ENCODE peak calls at places on chromosomes 7 and 10, in four cellular contexts. One of them, this sample, is unnamed.

GRCh38 chr7:77800730-77801129 is 2.2 kb downstream of the PHTF2 start:
- DNase-seq in kidney epithelial cell: no peak
- DNase-seq in OCI-LY7: no peak
- DNase-seq in A673: no peak
- DNase-seq in this sample: no peak

GRCh38 chr10:35011771-35012191 is 78.4 kb downstream of the CUL2 start:
- DNase-seq in kidney epithelial cell: no peak
- DNase-seq in A673: no peak
- DNase-seq in OCI-LY7: no peak
- DNase-seq in this sample: no peak

GRCh38 chr7:18189495-18190126 is 162.0 kb upstream of the PRPS1L1 start:
- DNase-seq in A673: no peak
- DNase-seq in kidney epithelial cell: no peak
- DNase-seq in OCI-LY7: no peak
- DNase-seq in this sample: no peak

GRCh38 chr10:10209152-10209551 is 808.5 kb upstream of the CELF2 start:
- DNase-seq in A673: no peak
- DNase-seq in kidney epithelial cell: peak
- DNase-seq in OCI-LY7: peak
- DNase-seq in this sample: peak

GRCh38 chr7:69254643-69255042 is 343.6 kb upstream of the AUTS2 start:
- DNase-seq in OCI-LY7: no peak
- DNase-seq in A673: no peak
- DNase-seq in kidney epithelial cell: no peak
- DNase-seq in this sample: no peak

GRCh38 chr7:105932835-105933477 is 30.1 kb upstream of the CDHR3 start:
- DNase-seq in A673: peak
- DNase-seq in OCI-LY7: no peak
- DNase-seq in kidney epithelial cell: no peak
- DNase-seq in this sample: peak

GRCh38 chr10:93379366-93380042 is 102.6 kb downstream of the MYOF start:
- DNase-seq in OCI-LY7: no peak
- DNase-seq in A673: peak
- DNase-seq in kidney epithelial cell: no peak
- DNase-seq in this sample: no peak

GRCh38 chr7:43873300-43873699 is 4.0 kb upstream of the MRPS24 start:
- DNase-seq in OCI-LY7: no peak
- DNase-seq in A673: no peak
- DNase-seq in kidney epithelial cell: no peak
- DNase-seq in this sample: no peak

GRCh38 chr10:3451516-3452185 is 279.1 kb upstream of the PITRM1 start:
- DNase-seq in A673: no peak
- DNase-seq in OCI-LY7: no peak
- DNase-seq in kidney epithelial cell: no peak
- DNase-seq in this sample: no peak

GRCh38 chr7:11648980-11649379 is 183.0 kb downstream of the THSD7A start:
- DNase-seq in kidney epithelial cell: no peak
- DNase-seq in A673: peak
- DNase-seq in OCI-LY7: no peak
- DNase-seq in this sample: peak

GRCh38 chr10:93816123-93816747 is 58.5 kb downstream of the LGI1 start:
- DNase-seq in OCI-LY7: peak
- DNase-seq in kidney epithelial cell: peak
- DNase-seq in A673: peak
- DNase-seq in this sample: no peak

GRCh38 chr7:48617988-48618387 is 306.4 kb upstream of the CDC14C start:
- DNase-seq in OCI-LY7: no peak
- DNase-seq in kidney epithelial cell: no peak
- DNase-seq in A673: no peak
- DNase-seq in this sample: no peak

GRCh38 chr10:86042161-86042560 is 324.4 kb downstream of the GRID1 start:
- DNase-seq in kidney epithelial cell: no peak
- DNase-seq in OCI-LY7: no peak
- DNase-seq in A673: no peak
- DNase-seq in this sample: no peak

GRCh38 chr10:101095550-101096213 is 33.9 kb downstream of the KAZALD1 start:
- DNase-seq in OCI-LY7: peak
- DNase-seq in kidney epithelial cell: no peak
- DNase-seq in A673: peak
- DNase-seq in this sample: peak

GRCh38 chr7:43942997-43943701 is 16.9 kb downstream of the UBE2D4 start:
- DNase-seq in OCI-LY7: no peak
- DNase-seq in kidney epithelial cell: no peak
- DNase-seq in A673: no peak
- DNase-seq in this sample: no peak

GRCh38 chr10:15121707-15122106 is 24.6 kb downstream of the RPP38 start:
- DNase-seq in A673: no peak
- DNase-seq in OCI-LY7: no peak
- DNase-seq in kidney epithelial cell: no peak
- DNase-seq in this sample: peak

GRCh38 chr7:100720645-100721504 is 607 bp downstream of the EPO start:
- DNase-seq in A673: no peak
- DNase-seq in kidney epithelial cell: no peak
- DNase-seq in OCI-LY7: no peak
- DNase-seq in this sample: no peak

GRCh38 chr7:91286432-91286831 is 22.2 kb downstream of the FZD1 start:
- DNase-seq in OCI-LY7: no peak
- DNase-seq in A673: peak
- DNase-seq in kidney epithelial cell: no peak
- DNase-seq in this sample: no peak

GRCh38 chr7:74093671-74094223 is 10.1 kb downstream of the LIMK1 start:
- DNase-seq in A673: no peak
- DNase-seq in OCI-LY7: peak
- DNase-seq in kidney epithelial cell: no peak
- DNase-seq in this sample: no peak
- H3K4me3 ChIP-seq in A673: no peak
- H3K4me3 ChIP-seq in OCI-LY7: peak
- H3K4me3 ChIP-seq in kidney epithelial cell: no peak
- H3K4me3 ChIP-seq in this sample: no peak

GRCh38 chr7:85019778-85020177 is 167.1 kb downstream of the SEMA3D start:
- DNase-seq in OCI-LY7: no peak
- DNase-seq in kidney epithelial cell: no peak
- DNase-seq in A673: no peak
- DNase-seq in this sample: no peak

GRCh38 chr7:85023066-85023687 is 163.7 kb downstream of the SEMA3D start:
- DNase-seq in OCI-LY7: peak
- DNase-seq in kidney epithelial cell: no peak
- DNase-seq in A673: peak
- DNase-seq in this sample: no peak

GRCh38 chr7:85022064-85022697 is 164.7 kb downstream of the SEMA3D start:
- DNase-seq in A673: no peak
- DNase-seq in OCI-LY7: no peak
- DNase-seq in kidney epithelial cell: no peak
- DNase-seq in this sample: no peak

GRCh38 chr7:85019176-85019575 is 167.7 kb downstream of the SEMA3D start:
- DNase-seq in OCI-LY7: no peak
- DNase-seq in kidney epithelial cell: no peak
- DNase-seq in A673: no peak
- DNase-seq in this sample: no peak

GRCh38 chr7:85021090-85021704 is 165.7 kb downstream of the SEMA3D start:
- DNase-seq in A673: peak
- DNase-seq in OCI-LY7: no peak
- DNase-seq in kidney epithelial cell: no peak
- DNase-seq in this sample: no peak
- TF ChIP-seq CTCF in A673: peak
- TF ChIP-seq CTCF in OCI-LY7: peak
- TF ChIP-seq CTCF in kidney epithelial cell: peak
- TF ChIP-seq CTCF in this sample: peak

GRCh38 chr7:23075571-23075970 is 30.0 kb upstream of the KLHL7 start:
- DNase-seq in A673: no peak
- DNase-seq in kidney epithelial cell: no peak
- DNase-seq in OCI-LY7: no peak
- DNase-seq in this sample: no peak
- H3K4me3 ChIP-seq in A673: no peak
- H3K4me3 ChIP-seq in kidney epithelial cell: no peak
- H3K4me3 ChIP-seq in OCI-LY7: no peak
- H3K4me3 ChIP-seq in this sample: no peak

GRCh38 chr10:104297697-104298660 is 29.0 kb downstream of the GSTO2 start:
- DNase-seq in A673: peak
- DNase-seq in OCI-LY7: peak
- DNase-seq in kidney epithelial cell: no peak
- DNase-seq in this sample: no peak
- TF ChIP-seq CTCF in A673: peak
- TF ChIP-seq CTCF in OCI-LY7: peak
- TF ChIP-seq CTCF in kidney epithelial cell: peak
- TF ChIP-seq CTCF in this sample: peak

GRCh38 chr10:4763960-4764428 is 62.0 kb upstream of the AKR1E2 start:
- DNase-seq in A673: no peak
- DNase-seq in OCI-LY7: no peak
- DNase-seq in kidney epithelial cell: peak
- DNase-seq in this sample: no peak
- H3K4me3 ChIP-seq in A673: no peak
- H3K4me3 ChIP-seq in OCI-LY7: no peak
- H3K4me3 ChIP-seq in kidney epithelial cell: no peak
- H3K4me3 ChIP-seq in this sample: no peak

GRCh38 chr10:17412323-17412722 is 42.1 kb downstream of the ST8SIA6 start:
- DNase-seq in OCI-LY7: no peak
- DNase-seq in A673: no peak
- DNase-seq in kidney epithelial cell: no peak
- DNase-seq in this sample: no peak
- TF ChIP-seq CTCF in OCI-LY7: peak
- TF ChIP-seq CTCF in A673: no peak
- TF ChIP-seq CTCF in kidney epithelial cell: no peak
- TF ChIP-seq CTCF in this sample: peak

GRCh38 chr7:15684036-15684815 is 2.3 kb downstream of the MEOX2 start:
- DNase-seq in OCI-LY7: no peak
- DNase-seq in A673: no peak
- DNase-seq in kidney epithelial cell: no peak
- DNase-seq in this sample: no peak
- H3K4me3 ChIP-seq in OCI-LY7: no peak
- H3K4me3 ChIP-seq in A673: no peak
- H3K4me3 ChIP-seq in kidney epithelial cell: no peak
- H3K4me3 ChIP-seq in this sample: no peak

DNA sequence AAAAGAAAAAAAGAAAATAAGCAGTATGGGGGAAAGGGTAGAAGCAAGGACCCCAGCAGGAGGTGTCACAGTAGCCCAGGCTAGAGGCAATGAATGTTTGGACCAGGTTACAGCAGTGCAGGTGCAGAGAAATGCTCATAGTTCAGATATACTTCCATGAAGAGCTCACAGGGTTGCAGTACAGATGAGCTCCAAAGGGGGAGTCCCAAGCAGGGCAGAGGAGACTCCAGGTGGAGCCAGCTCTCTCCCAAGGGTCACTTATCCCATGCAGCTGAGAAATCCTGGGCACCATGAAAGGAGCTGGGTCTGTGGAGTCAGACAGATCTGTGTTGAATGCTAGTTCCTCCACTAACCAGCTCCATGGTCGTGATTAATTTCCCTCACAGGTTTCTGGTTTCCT is 174.9 kb downstream of the C7orf25 start:
- DNase-seq in kidney epithelial cell: no peak
- DNase-seq in A673: no peak
- DNase-seq in OCI-LY7: no peak
- DNase-seq in this sample: no peak
- TF ChIP-seq CTCF in kidney epithelial cell: peak
- TF ChIP-seq CTCF in A673: no peak
- TF ChIP-seq CTCF in OCI-LY7: no peak
- TF ChIP-seq CTCF in this sample: peak

GRCh38 chr10:52316500-52316899 is 2.4 kb downstream of the DKK1 start:
- DNase-seq in kidney epithelial cell: no peak
- DNase-seq in A673: no peak
- DNase-seq in OCI-LY7: no peak
- DNase-seq in this sample: no peak

GRCh38 chr10:52316005-52316404 is 1.9 kb downstream of the DKK1 start:
- DNase-seq in kidney epithelial cell: no peak
- DNase-seq in OCI-LY7: no peak
- DNase-seq in A673: peak
- DNase-seq in this sample: no peak

GRCh38 chr10:52314007-52314821 is at the start of gene DKK1:
- DNase-seq in A673: peak
- DNase-seq in kidney epithelial cell: peak
- DNase-seq in OCI-LY7: no peak
- DNase-seq in this sample: no peak

GRCh38 chr10:52313350-52314006 is 603 bp upstream of the DKK1 start:
- DNase-seq in OCI-LY7: no peak
- DNase-seq in kidney epithelial cell: no peak
- DNase-seq in A673: peak
- DNase-seq in this sample: no peak

GRCh38 chr10:52314822-52315552 is 906 bp downstream of the DKK1 start:
- DNase-seq in A673: peak
- DNase-seq in OCI-LY7: no peak
- DNase-seq in kidney epithelial cell: no peak
- DNase-seq in this sample: no peak
- H3K4me3 ChIP-seq in A673: peak
- H3K4me3 ChIP-seq in OCI-LY7: no peak
- H3K4me3 ChIP-seq in kidney epithelial cell: peak
- H3K4me3 ChIP-seq in this sample: peak

DNA sequence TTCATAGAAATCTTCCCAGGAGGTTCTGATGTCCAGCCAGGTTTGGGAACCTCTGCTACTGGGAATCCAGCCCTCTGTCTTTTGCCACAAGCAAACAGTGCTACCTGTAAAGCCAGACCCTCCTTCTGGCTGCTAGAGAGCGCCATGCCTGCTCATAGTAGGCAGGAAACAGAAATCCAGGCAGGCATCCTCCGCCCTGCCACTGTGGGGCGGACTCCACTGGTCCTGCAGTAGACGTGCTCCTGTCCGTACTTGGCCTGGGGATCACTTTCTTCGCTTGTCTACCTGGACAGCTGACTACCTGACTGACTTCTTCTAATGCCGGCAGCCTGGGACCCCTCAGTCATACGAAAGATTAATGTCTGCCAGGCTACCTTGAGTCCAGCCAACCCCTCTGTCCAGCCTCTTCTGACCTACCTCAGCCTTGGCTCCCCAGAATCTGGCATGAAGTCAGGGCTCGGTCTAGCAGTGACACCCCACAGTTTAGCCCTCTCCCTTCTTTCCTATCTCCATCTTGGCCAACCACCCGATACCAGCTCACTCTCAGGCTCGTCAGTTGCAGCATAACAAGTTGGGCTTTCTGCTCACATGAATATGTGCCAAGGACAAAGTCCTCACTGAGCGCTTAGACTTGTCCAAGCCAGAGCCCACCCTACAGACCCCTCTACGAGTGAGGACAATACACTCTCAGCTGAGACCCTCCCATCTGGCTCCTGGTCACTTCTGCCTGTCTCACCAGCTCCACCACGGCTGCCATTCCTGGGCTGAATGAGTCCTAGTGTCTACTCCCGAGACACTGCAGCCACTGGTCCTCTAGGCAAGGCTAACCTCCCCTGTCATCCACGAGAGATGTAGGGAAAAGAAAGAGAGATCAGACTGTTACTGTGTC is 43.9 kb upstream of the OPALIN start:
- DNase-seq in OCI-LY7: no peak
- DNase-seq in kidney epithelial cell: no peak
- DNase-seq in A673: no peak
- DNase-seq in this sample: no peak
- TF ChIP-seq CTCF in OCI-LY7: no peak
- TF ChIP-seq CTCF in kidney epithelial cell: no peak
- TF ChIP-seq CTCF in A673: no peak
- TF ChIP-seq CTCF in this sample: no peak

This sample was measured in retinal pigment epithelial cell.